ENCODE peak calls at places on chromosomes 6 and 20, in nine cellular contexts. H is pancreas, R is K562, J is heart right ventricle, Y is A549, M is neuronal stem cell, U is mesenchymal stem cell, O is lung, N is IMR-90. K is an unnamed sample.

GRCh38 chr6:157615951-157616350 is 207.1 kb upstream of the SNX9 start:
- DNase-seq in H (no peak), R (no peak), J (no peak), Y (no peak), M (no peak), U (no peak), O (no peak), N (no peak), K (no peak)

GRCh38 chr6:21749754-21750153 is 156.2 kb downstream of the SOX4 start:
- DNase-seq in H (no peak), R (no peak), J (no peak), Y (no peak), M (no peak), U (no peak), O (no peak), N (no peak), K (peak; percentile 66)

GRCh38 chr6:145699462-145699861 is 35.9 kb downstream of the EPM2A start:
- DNase-seq in H (no peak), R (no peak), J (no peak), Y (peak; percentile 9), M (no peak), U (peak; percentile 68), O (no peak), N (peak; percentile 82), K (peak; percentile 69)

GRCh38 chr6:109808837-109809236 is 117.7 kb downstream of the FIG4 start:
- DNase-seq in H (no peak), R (no peak), J (no peak), Y (no peak), M (no peak), U (no peak), O (no peak), N (no peak), K (no peak)

GRCh38 chr6:130204322-130204721 is 18.4 kb downstream of the SAMD3 start:
- DNase-seq in H (no peak), R (peak; percentile 76), J (no peak), Y (no peak), M (no peak), U (no peak), O (no peak), N (no peak), K (no peak)

GRCh38 chr20:41061155-41061554 is 32.5 kb downstream of the TOP1 start:
- DNase-seq in H (no peak), R (no peak), J (no peak), Y (no peak), M (no peak), U (no peak), O (no peak), N (no peak), K (no peak)

GRCh38 chr6:168132531-168133184 is 53.6 kb upstream of the FRMD1 start:
- DNase-seq in H (peak; percentile 56), R (peak; percentile 39), J (peak; percentile 75), Y (peak; percentile 49), M (peak; percentile 65), U (peak; percentile 92), O (peak; percentile 46), N (peak; percentile 80), K (peak; percentile 94)

GRCh38 chr20:19003759-19004336 is 190.3 kb downstream of the SCP2D1 start:
- DNase-seq in H (no peak), R (no peak), J (no peak), Y (no peak), M (no peak), U (no peak), O (no peak), N (no peak), K (no peak)

GRCh38 chr6:158314737-158315136 is 2.5 kb downstream of the TULP4 start:
- DNase-seq in H (no peak), R (no peak), J (no peak), Y (no peak), M (no peak), U (no peak), O (no peak), N (no peak), K (no peak)

GRCh38 chr6:169292340-169293124 is 38.9 kb upstream of the THBS2 start:
- DNase-seq in H (no peak), R (peak; percentile 19), J (no peak), Y (peak; percentile 91), M (no peak), U (peak; percentile 47), O (no peak), N (peak; percentile 97), K (peak; percentile 87)

GRCh38 chr6:5994234-5994998 is 12.3 kb downstream of the NRN1 start:
- DNase-seq in H (no peak), R (no peak), J (no peak), Y (no peak), M (no peak), U (no peak), O (no peak), N (no peak), K (no peak)

GRCh38 chr6:50333696-50334095 is 284.0 kb upstream of the DEFB112 start:
- DNase-seq in H (no peak), R (no peak), J (no peak), Y (no peak), M (no peak), U (no peak), O (no peak), N (no peak), K (no peak)

GRCh38 chr6:163391983-163392382 is 22.5 kb upstream of the QKI start:
- DNase-seq in H (no peak), R (no peak), J (no peak), Y (no peak), M (no peak), U (no peak), O (no peak), N (no peak), K (no peak)

GRCh38 chr6:108876929-108877775 is 28.9 kb downstream of the ARMC2 start:
- DNase-seq in H (peak; percentile 51), R (no peak), J (peak; percentile 87), Y (no peak), M (no peak), U (peak; percentile 36), O (peak; percentile 80), N (peak; percentile 67), K (peak; percentile 9)

GRCh38 chr6:100664274-100665040 is 199.7 kb upstream of the SIM1 start:
- DNase-seq in H (no peak), R (peak; percentile 31), J (no peak), Y (peak; percentile 20), M (peak; percentile 3), U (peak; percentile 49), O (no peak), N (peak; percentile 57), K (peak; percentile 36)

GRCh38 chr6:44157152-44157521 is 1.5 kb upstream of the CAPN11 start:
- DNase-seq in H (no peak), R (no peak), J (no peak), Y (no peak), M (no peak), U (no peak), O (no peak), N (no peak), K (no peak)

GRCh38 chr20:40424695-40425094 is 264.3 kb downstream of the MAFB start:
- DNase-seq in H (no peak), R (no peak), J (no peak), Y (no peak), M (no peak), U (no peak), O (no peak), N (no peak), K (no peak)

GRCh38 chr6:110295451-110296145 is 62.6 kb downstream of the METTL24 start:
- DNase-seq in H (no peak), R (no peak), J (no peak), Y (no peak), M (no peak), U (no peak), O (no peak), N (no peak), K (no peak)

GRCh38 chr6:161415302-161415855 is 141.5 kb upstream of the AGPAT4 start:
- DNase-seq in H (no peak), R (no peak), J (no peak), Y (no peak), M (no peak), U (no peak), O (no peak), N (no peak), K (no peak)

GRCh38 chr20:53852025-53852424 is 218.4 kb downstream of the BCAS1 start:
- DNase-seq in H (no peak), R (no peak), J (no peak), Y (no peak), M (no peak), U (no peak), O (no peak), N (no peak), K (no peak)

GRCh38 chr6:10409766-10410209 is 5.1 kb downstream of the TFAP2A start:
- DNase-seq in H (no peak), R (no peak), J (no peak), Y (no peak), M (no peak), U (no peak), O (no peak), N (no peak), K (no peak)
- H3K4me3 ChIP-seq in H (no peak overlapping the region), R (no peak overlapping the region), J (no peak overlapping the region), Y (peak overlapping the region; percentile 52), M (no peak overlapping the region), U (peak overlapping the region; percentile 50), O (no peak overlapping the region), N (peak overlapping the region; percentile 28), K (no peak overlapping the region)

DNA sequence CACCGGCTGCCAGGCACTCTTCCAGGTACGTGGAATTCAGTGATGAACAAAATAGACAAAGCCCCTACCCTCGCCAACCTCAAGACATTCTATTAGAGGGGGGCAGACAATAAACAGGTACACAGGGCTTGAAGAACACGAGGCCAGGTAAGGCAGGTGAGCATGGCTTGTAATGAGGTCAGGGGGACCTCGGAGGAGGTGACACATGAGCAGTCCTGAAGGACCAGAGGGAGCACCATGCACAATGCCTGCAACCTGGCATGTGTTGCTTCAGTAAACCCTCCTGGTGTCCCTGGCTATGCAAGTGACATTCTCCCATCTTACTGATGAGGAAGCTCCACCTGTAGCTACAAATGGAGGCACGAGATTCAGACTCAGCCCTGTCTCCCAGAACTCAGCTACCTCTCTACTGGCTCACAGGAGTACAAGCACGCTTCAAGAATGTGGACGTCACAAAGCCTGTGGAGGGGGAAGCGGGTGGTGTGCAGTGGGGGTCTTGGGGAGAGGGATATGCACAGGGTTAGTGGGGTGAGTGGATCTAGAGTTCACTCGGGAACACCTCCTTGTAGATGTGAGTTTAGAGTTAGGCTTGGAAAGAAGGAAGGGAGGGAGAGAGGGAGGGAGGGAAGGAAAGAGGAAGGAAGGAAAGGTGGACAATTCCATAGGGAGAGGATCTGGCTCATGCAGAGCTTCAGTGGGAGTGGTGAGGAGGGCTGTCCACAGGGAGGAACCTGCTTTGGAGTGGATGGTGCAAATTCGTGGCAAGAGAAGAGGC is 7.6 kb upstream of the MAPK13 start:
- DNase-seq in H (no peak), R (peak; percentile 28), J (no peak), Y (no peak), M (no peak), U (no peak), O (no peak), N (no peak), K (no peak)
- H3K4me1 ChIP-seq in H (no peaks in the 10 kb centered on the region), R (peaks cover 61% of the 10 kb centered on the region), J (peaks cover 14% of the 10 kb centered on the region), Y (peaks cover 20% of the 10 kb centered on the region), M (peaks cover 8% of the 10 kb centered on the region), U (peaks cover 16% of the 10 kb centered on the region), O (no peaks in the 10 kb centered on the region), N (peaks cover 18% of the 10 kb centered on the region), K (peaks cover 6% of the 10 kb centered on the region)

GRCh38 chr6:151071295-151071694 is 168.5 kb upstream of the AKAP12 start:
- DNase-seq in H (no peak), R (no peak), J (peak; percentile 53), Y (peak; percentile 79), M (no peak), U (peak; percentile 79), O (no peak), N (peak; percentile 91), K (peak; percentile 89)
- H3K4me3 ChIP-seq in H (no peak overlapping the region), R (no peak overlapping the region), J (no peak overlapping the region), Y (peak overlapping the region; percentile 8), M (no peak overlapping the region), U (no peak overlapping the region), O (no peak overlapping the region), N (peak overlapping the region; percentile 13), K (no peak overlapping the region)

GRCh38 chr6:96897396-96898240 is at the start of gene NDUFAF4:
- DNase-seq in H (peak; percentile 96), R (peak; percentile 98), J (peak; percentile 96), Y (peak; percentile 93), M (peak; percentile 91), U (peak; percentile 95), O (peak; percentile 96), N (peak; percentile 90), K (peak; percentile 97)
- H3K4me1 ChIP-seq in H (peaks cover 8% of the 10 kb centered on the region), R (peaks cover 4% of the 10 kb centered on the region), J (peaks cover 27% of the 10 kb centered on the region), Y (peaks cover 17% of the 10 kb centered on the region), M (peaks cover 5% of the 10 kb centered on the region), U (peaks cover 1% of the 10 kb centered on the region), O (peaks cover 12% of the 10 kb centered on the region), N (no peaks in the 10 kb centered on the region), K (peaks cover 9% of the 10 kb centered on the region)

K was measured in cardiac muscle cell.